ENCODE peak calls at places on chromosomes 11 and 22, in seven cellular contexts. E is IMR-90, O is SK-N-SH, I is WTC11, L is GM12878, Y is K562, Z is HepG2. H is an unnamed sample.

GRCh38 chr11:125871391-125872137 is 15.9 kb upstream of the HYLS1 start:
- DNase-seq in O (peak), L (no peak), E (peak), Z (peak), I (peak), Y (peak), H (peak)

GRCh38 chr22:44735518-44736428 is 16.6 kb upstream of the ARHGAP8 start:
- DNase-seq in Y (peak), O (peak), I (peak), Z (peak), E (peak), L (no peak), H (peak)

GRCh38 chr11:63362196-63362829 is 7.3 kb upstream of the SLC22A9 start:
- DNase-seq in O (no peak), I (no peak), E (no peak), L (no peak), Y (no peak), Z (peak), H (no peak)

GRCh38 chr11:46290021-46290420 is 12.6 kb downstream of the CREB3L1 start:
- DNase-seq in I (no peak), E (no peak), Z (no peak), L (no peak), O (no peak), Y (no peak), H (no peak)

GRCh38 chr11:105100206-105100605 is 39.4 kb downstream of the CARD18 start:
- DNase-seq in Z (no peak), L (no peak), O (no peak), I (no peak), Y (no peak), E (no peak), H (no peak)

GRCh38 chr11:130144129-130144528 is 15.5 kb upstream of the ST14 start:
- DNase-seq in Y (no peak), L (no peak), O (no peak), Z (peak), E (no peak), I (no peak), H (no peak)

GRCh38 chr11:117816151-117816741 is 8.3 kb downstream of the FXYD2 start:
- DNase-seq in Y (no peak), Z (peak), I (no peak), L (no peak), O (peak), E (peak), H (no peak)

GRCh38 chr11:67250059-67251043 is 15.9 kb upstream of the GRK2 start:
- DNase-seq in Y (no peak), Z (no peak), O (no peak), E (no peak), I (no peak), L (no peak), H (no peak)

GRCh38 chr11:19079643-19080440 is 19.3 kb upstream of the MRGPRX2 start:
- DNase-seq in Z (no peak), O (no peak), L (no peak), I (no peak), Y (no peak), E (peak), H (peak)

GRCh38 chr22:39624501-39624821 is 53.9 kb downstream of the CACNA1I start:
- DNase-seq in O (no peak), E (no peak), L (no peak), Z (no peak), I (no peak), Y (no peak), H (no peak)

GRCh38 chr11:130128626-130129025 is 31.0 kb upstream of the ST14 start:
- DNase-seq in E (no peak), I (no peak), Z (no peak), L (no peak), Y (no peak), O (no peak), H (no peak)

GRCh38 chr11:87173185-87174039 is 135.7 kb downstream of the TMEM135 start:
- DNase-seq in I (no peak), O (no peak), Z (peak), Y (no peak), L (no peak), E (peak), H (peak)

GRCh38 chr11:44760917-44761545 is 34.3 kb downstream of the TSPAN18 start:
- DNase-seq in Y (peak), I (peak), Z (no peak), E (peak), O (peak), L (no peak), H (peak)

GRCh38 chr11:61917357-61918109 is at the start of gene RAB3IL1:
- DNase-seq in E (no peak), Y (peak), O (peak), Z (no peak), I (peak), L (no peak), H (peak)

GRCh38 chr22:35477911-35478582 is 62.6 kb upstream of the RASD2 start:
- DNase-seq in L (no peak), Z (no peak), I (no peak), E (peak), Y (peak), O (peak), H (peak)

GRCh38 chr22:49692499-49693225 is 135.0 kb downstream of the BRD1 start:
- DNase-seq in O (no peak), Z (no peak), E (no peak), Y (no peak), L (no peak), I (no peak), H (no peak)

GRCh38 chr11:70016666-70017347 is 61.3 kb upstream of the ANO1 start:
- DNase-seq in E (peak), I (no peak), O (no peak), L (no peak), Y (no peak), Z (no peak), H (no peak)

GRCh38 chr11:77525455-77526091 is 51.7 kb upstream of the PAK1 start:
- DNase-seq in Y (no peak), E (peak), L (no peak), O (no peak), I (no peak), Z (no peak), H (no peak)

GRCh38 chr11:42205518-42205917 is 746.1 kb upstream of the LRRC4C start:
- DNase-seq in O (no peak), E (no peak), Y (no peak), L (no peak), Z (peak), I (no peak), H (no peak)

GRCh38 chr22:46854125-46854870 is 91.8 kb downstream of the TBC1D22A start:
- DNase-seq in O (no peak), I (no peak), Z (no peak), E (peak), L (no peak), Y (peak), H (no peak)

GRCh38 chr11:113873241-113873626 is 2.1 kb downstream of the USP28 start:
- DNase-seq in I (no peak), L (no peak), E (peak), Y (no peak), Z (no peak), O (no peak), H (no peak)

GRCh38 chr11:73429121-73429740 is 53.0 kb downstream of the RELT start:
- DNase-seq in L (no peak), Y (no peak), E (peak), I (no peak), Z (no peak), O (no peak), H (no peak)

GRCh38 chr11:79676396-79676795 is 235.6 kb upstream of the TENM4 start:
- DNase-seq in I (no peak), O (no peak), Z (no peak), E (no peak), Y (no peak), L (no peak), H (no peak)

DNA sequence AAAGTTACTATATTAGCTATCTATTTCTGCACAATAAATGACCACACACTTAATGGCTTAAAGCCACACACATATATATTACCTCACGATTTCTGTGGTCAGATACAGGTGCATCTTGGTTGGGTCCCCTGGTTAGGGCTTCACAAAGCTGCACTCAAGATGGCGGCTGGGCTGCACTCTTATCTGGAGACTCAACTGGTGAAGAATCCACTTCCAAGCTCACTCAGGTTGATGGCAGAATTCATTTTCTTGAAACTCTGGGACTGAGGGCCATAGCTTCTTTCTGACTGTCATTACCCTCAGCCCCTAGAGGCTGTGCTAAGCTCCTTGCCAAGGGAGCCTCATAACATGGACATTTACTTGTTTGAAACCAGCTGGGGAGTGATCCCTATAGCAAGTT is 5.1 kb upstream of the MS4A10 start:
- DNase-seq in E (no peak), L (no peak), O (no peak), I (no peak), Y (no peak), Z (no peak), H (no peak)
- TF ChIP-seq USF2 in E (no peak), L (no peak), O (no peak), I (no peak), Y (no peak), Z (no peak), H (no peak)

DNA sequence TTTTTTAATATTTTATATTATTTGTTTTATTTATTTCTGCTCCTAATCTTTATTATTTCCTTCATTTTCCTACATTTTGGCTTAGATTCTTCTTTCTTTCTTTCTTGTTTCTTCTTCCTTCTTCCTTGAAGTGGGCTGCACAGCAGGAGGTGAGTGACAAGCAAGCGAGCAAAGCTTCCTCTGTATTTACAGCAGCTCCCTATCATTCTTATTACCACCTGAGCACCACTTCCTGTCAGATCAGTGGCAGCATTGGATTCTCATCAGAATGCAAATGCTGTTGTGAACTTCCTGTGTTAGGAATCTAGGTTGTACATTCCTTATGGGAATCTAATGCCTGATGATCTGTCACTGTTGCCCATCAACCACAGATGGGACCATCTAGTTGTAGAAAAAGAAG is 784.9 kb upstream of the LUZP2 start:
- DNase-seq in O (no peak), Y (no peak), Z (no peak), I (peak), L (no peak), E (no peak), H (no peak)
- TF ChIP-seq USF2 in O (no peak), Y (no peak), Z (no peak), I (no peak), L (no peak), E (no peak), H (no peak)

DNA sequence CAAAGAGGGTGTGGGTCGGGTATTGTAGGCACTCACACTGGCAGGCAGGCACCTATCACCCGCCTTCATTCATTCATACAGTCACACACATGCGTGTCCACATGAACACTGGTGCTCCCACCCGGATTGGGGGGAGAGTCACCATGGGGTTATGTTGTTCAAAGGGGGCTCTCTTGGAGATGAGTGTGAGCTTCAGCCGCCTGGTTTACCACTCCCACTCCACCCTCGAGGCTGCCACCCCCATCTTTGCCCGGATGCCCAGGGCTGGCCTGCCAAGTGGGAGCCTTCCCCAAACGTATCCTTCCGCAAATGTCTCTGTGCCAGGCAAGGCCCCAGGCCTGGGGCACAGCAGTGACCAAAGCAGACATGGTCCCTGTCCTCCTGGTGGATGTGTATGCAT is 22.6 kb downstream of the MRGPRD start:
- DNase-seq in Z (no peak), L (no peak), Y (no peak), I (no peak), O (peak), E (no peak), H (no peak)
- TF ChIP-seq USF2 in Z (no peak), L (no peak), Y (no peak), I (no peak), O (no peak), E (no peak), H (no peak)

GRCh38 chr11:128022761-128023160 is 564.6 kb downstream of the ETS1 start:
- DNase-seq in E (no peak), O (no peak), L (no peak), Y (no peak), I (no peak), Z (no peak), H (no peak)

GRCh38 chr11:128021304-128022006 is 565.9 kb downstream of the ETS1 start:
- DNase-seq in E (no peak), Y (no peak), I (peak), O (peak), Z (no peak), L (no peak), H (no peak)

GRCh38 chr11:128022007-128022368 is 565.4 kb downstream of the ETS1 start:
- DNase-seq in Z (no peak), Y (no peak), E (peak), L (no peak), I (no peak), O (no peak), H (no peak)

DNA sequence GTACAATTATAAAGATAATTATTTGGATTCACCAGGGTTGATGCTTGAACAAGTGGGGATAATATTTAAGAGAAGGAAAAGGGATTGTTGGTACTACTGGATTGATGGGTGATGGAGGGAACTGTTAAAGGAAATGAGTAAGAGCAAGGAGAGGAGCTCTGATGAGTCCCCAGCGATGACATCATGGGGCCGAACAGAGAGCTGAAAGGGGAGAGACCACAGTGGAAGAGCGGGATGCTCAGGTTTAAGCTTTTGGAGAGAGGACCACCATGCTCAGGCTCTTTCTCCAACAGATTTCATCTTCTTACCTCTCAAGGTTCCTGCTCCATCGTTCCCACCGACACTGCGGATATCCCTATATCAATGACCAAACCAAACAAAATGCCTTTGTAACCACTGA is 568.7 kb downstream of the ETS1 start:
- DNase-seq in I (no peak), L (no peak), E (peak), O (no peak), Y (no peak), Z (no peak), H (no peak)
- TF ChIP-seq USF2 in I (no peak), L (no peak), E (no peak), O (no peak), Y (no peak), Z (no peak), H (no peak)

GRCh38 chr11:3157381-3158130 is 7.6 kb downstream of the OSBPL5 start:
- DNase-seq in Z (no peak), Y (no peak), I (no peak), E (no peak), O (no peak), L (no peak), H (no peak)
- TF ChIP-seq USF2 in Z (no peak), Y (no peak), I (no peak), E (no peak), O (no peak), L (no peak), H (no peak)

DNA sequence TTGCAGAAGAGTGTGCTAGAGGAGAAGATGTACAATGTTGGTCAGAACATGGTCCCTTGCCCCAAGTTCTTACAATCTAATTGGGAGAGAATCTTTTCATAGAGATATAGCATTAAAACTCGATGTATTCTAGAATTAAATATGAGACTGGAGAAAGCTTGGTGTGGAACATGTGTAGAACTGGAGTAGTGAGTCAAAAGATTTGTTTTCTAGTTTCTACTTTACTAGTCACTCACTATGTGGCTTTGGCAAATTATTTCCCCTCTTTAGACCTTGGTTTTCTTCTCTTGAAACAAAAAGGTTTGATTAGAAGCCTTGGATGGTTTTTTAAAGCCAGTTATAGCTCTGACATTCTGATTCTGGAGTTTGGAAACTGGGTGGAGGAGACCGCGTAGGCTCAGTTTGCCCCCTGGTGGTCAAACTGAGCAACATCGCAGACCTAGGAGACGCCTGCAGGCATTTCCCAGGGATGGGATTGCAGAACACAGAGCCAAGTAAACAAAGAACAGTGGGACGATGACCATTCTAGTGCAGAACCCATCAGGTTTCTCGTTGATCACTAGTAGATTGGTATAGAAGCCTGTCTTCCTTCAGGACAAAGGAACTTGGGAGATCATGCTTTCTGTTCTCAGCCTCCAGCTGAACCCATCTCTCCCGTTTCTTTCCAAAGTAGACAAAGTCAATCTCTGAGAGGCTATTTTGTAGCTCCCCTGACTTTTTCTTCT is 8.5 kb upstream of the CHRDL2 start:
- DNase-seq in O (peak), I (peak), Y (peak), L (no peak), E (peak), Z (peak), H (peak)
- TF ChIP-seq USF2 in O (no peak), I (no peak), Y (no peak), L (no peak), E (no peak), Z (no peak), H (no peak)

GRCh38 chr11:108025387-108026080 is 16.8 kb downstream of the CUL5 start:
- DNase-seq in E (peak), Z (no peak), O (no peak), I (no peak), Y (no peak), L (peak), H (no peak)

GRCh38 chr11:108018708-108019107 is 10.0 kb downstream of the CUL5 start:
- DNase-seq in I (no peak), E (no peak), Z (no peak), L (no peak), O (no peak), Y (no peak), H (no peak)

GRCh38 chr11:108016647-108017046 is 7.9 kb downstream of the CUL5 start:
- DNase-seq in Y (no peak), I (no peak), E (no peak), O (no peak), Z (no peak), L (no peak), H (no peak)

DNA sequence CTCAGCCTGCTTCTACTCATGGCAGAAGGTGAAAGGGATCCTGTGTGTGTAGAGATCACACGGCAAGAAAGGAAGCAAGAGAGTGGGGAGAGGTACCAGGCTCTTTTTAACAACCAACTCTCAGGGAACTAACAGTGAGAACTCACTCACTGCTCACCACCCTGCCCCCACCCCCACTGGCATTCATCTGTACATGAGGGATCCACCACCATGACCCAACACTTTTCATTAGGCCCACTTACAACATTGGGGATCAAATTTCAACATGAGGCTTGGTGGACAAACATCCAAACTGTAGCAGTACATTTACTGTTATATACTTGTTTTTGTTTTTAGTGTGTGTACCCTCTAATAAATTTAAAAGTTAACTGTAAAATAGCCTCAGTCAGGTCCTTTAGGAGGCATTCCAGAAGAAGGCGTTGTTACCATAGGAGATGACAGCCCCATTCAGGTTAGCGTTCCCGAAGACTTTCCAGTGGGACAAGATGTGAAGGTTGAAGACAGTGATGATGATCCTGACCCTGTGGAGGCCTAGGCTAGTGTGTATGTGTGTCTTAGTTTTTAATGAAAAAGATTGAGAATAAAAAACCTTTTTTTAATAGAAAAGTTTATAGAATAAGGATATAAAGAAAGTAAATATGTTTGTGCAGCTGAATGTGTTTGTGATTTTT is 11.3 kb downstream of the CUL5 start:
- DNase-seq in L (no peak), O (no peak), Y (peak), E (peak), Z (peak), I (no peak), H (no peak)
- TF ChIP-seq USF2 in L (no peak), O (no peak), Y (no peak), E (no peak), Z (no peak), I (no peak), H (no peak)